ENCODE peak calls at places on chromosomes 11 and 22, in six cellular contexts. A is left ventricle myocardium inferior, O is transverse colon, M is AG04450, F is MCF 10A, P is vagina. Z is an unnamed sample.

GRCh38 chr11:17563248-17563647 is 16.2 kb downstream of the OTOG start:
- DNase-seq in P (no peak), O (no peak), A (no peak), F (peak), M (no peak), Z (no peak)

GRCh38 chr11:66126808-66127555 is 56.9 kb downstream of the PACS1 start:
- DNase-seq in M (no peak), O (peak), F (peak), P (no peak), A (peak), Z (peak)

GRCh38 chr11:126061707-126062678 is 673 bp downstream of the CDON start:
- DNase-seq in O (peak), A (peak), F (peak), M (no peak), P (no peak), Z (no peak)

GRCh38 chr22:42682113-42682851 is 33.1 kb upstream of the CYB5R3 start:
- DNase-seq in F (no peak), M (no peak), A (no peak), O (no peak), P (no peak), Z (no peak)

GRCh38 chr11:11261629-11262028 is 91.4 kb downstream of the CSNK2A3 start:
- DNase-seq in A (no peak), M (no peak), O (no peak), P (no peak), F (no peak), Z (no peak)

GRCh38 chr11:32472226-32472625 is 36.9 kb upstream of the WT1 start:
- DNase-seq in A (no peak), F (no peak), P (no peak), O (no peak), M (no peak), Z (no peak)

GRCh38 chr11:102316505-102316904 is 779 bp upstream of the BIRC3 start:
- DNase-seq in A (no peak), M (no peak), F (no peak), P (no peak), O (no peak), Z (no peak)

GRCh38 chr22:50730013-50730891 is 7.8 kb upstream of the ACR start:
- DNase-seq in F (no peak), P (no peak), A (peak), O (peak), M (no peak), Z (peak)

GRCh38 chr11:122069946-122070345 is 46.1 kb downstream of the BLID start:
- DNase-seq in O (peak), M (peak), F (peak), P (no peak), A (peak), Z (no peak)

DNA sequence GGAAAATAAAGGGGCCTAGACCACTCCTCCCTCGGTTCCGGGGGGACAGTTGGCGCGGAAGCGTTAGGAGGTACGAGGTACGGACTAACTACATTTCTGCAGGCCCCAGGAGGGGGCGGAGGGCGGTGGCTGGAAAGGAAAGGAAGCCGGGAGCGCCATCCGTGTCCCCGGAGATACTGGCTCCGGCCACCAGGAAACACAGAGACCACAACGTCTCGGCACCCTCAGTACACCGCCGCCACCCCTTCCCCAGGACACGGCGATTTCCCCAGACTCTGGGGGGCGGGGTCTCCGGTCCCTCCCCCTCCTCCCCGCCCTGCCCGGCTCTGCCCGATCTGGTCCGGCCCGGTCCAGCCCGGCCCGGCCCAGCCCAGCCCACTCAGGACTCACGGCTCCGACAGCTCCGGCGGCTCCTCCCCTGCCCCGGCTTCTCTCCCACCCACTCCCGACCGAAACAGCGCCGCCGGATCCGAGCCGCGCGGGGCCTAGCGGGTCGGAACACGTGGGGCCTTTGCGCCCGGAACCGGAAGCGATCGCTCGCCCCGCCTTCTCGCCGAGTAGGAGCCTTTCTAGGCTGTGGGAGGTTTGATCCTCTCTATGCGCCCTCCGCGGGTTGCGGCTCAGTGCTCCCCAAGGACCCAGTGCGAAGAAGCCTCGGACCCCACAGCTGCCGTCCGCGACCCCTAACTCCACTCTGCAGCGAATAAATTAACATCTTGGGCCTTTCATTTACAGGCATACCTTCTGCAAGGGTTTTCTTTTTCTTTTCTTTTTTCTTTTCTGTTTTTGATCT is at the start of gene ZNF202:
- DNase-seq in A (peak), M (peak), F (peak), P (no peak), O (peak), Z (peak)
- TF ChIP-seq CTCF in A (peak), M (peak), F (no peak), P (no peak), O (peak), Z (peak)

GRCh38 chr11:105219269-105219668 is 79.7 kb upstream of the CARD18 start:
- DNase-seq in O (no peak), A (no peak), F (no peak), M (no peak), P (no peak), Z (no peak)
- TF ChIP-seq CTCF in O (no peak), A (no peak), F (no peak), M (no peak), P (no peak), Z (no peak)

GRCh38 chr11:3971756-3972404 is 116.4 kb downstream of the STIM1 start:
- DNase-seq in O (no peak), A (no peak), F (no peak), P (no peak), M (no peak), Z (no peak)
- TF ChIP-seq CTCF in O (no peak), A (no peak), F (no peak), P (no peak), M (peak), Z (peak)

GRCh38 chr11:8527939-8528338 is 66.1 kb downstream of the STK33 start:
- DNase-seq in A (no peak), M (no peak), O (no peak), P (no peak), F (no peak), Z (no peak)

DNA sequence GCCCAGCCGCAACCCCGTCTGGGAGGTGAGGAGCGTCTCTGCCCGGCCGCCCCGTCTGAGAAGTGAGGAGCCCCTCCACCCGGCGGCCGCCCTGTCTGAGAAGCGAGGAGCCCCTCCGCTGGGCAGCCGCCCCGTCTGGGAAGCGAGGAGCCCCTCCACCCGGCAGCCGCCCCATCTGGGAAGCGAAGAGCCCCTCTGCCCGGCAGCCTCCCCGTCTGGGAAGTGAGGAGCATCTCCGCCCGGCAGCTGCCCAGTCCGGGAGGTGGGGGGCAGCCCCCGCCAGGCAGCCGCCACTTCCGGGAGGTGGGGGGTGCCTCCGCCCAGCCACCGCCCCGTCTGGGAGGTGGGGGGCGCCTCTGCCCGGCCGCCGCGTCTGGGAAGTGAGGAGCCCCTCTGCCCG is 70.6 kb downstream of the STK33 start:
- DNase-seq in P (no peak), O (no peak), F (no peak), M (no peak), A (no peak), Z (no peak)
- TF ChIP-seq CTCF in P (no peak), O (no peak), F (no peak), M (no peak), A (no peak), Z (no peak)

GRCh38 chr11:123217897-123218296 is 22.8 kb upstream of the CLMP start:
- DNase-seq in O (no peak), F (no peak), M (no peak), P (no peak), A (no peak), Z (no peak)
- TF ChIP-seq CTCF in O (no peak), F (no peak), M (no peak), P (no peak), A (no peak), Z (no peak)

GRCh38 chr11:108494182-108494581 is 4.0 kb downstream of the POGLUT3 start:
- DNase-seq in P (no peak), F (no peak), A (no peak), O (no peak), M (no peak), Z (no peak)
- TF ChIP-seq CTCF in P (no peak), F (no peak), A (no peak), O (no peak), M (no peak), Z (no peak)